ENCODE peak calls at places on chromosomes 6 and 20, in six cellular contexts. One of them, this sample, is unnamed.

GRCh38 chr6:147642458-147642857 is 134.0 kb downstream of the SAMD5 start:
- DNase-seq in prostate gland: no peak
- DNase-seq in GM23338: no peak
- DNase-seq in breast epithelium: no peak
- DNase-seq in GM12878: no peak
- DNase-seq in sigmoid colon: no peak
- DNase-seq in this sample: no peak

GRCh38 chr20:13788167-13788834 is 3.5 kb downstream of the NDUFAF5 start:
- DNase-seq in prostate gland: peak; percentile 12
- DNase-seq in breast epithelium: no peak
- DNase-seq in GM12878: peak; percentile 21
- DNase-seq in GM23338: peak; percentile 77
- DNase-seq in sigmoid colon: no peak
- DNase-seq in this sample: no peak

GRCh38 chr6:116127771-116128493 is 2.0 kb upstream of the COL10A1 start:
- DNase-seq in breast epithelium: no peak
- DNase-seq in prostate gland: no peak
- DNase-seq in sigmoid colon: no peak
- DNase-seq in GM23338: no peak
- DNase-seq in GM12878: no peak
- DNase-seq in this sample: no peak

GRCh38 chr6:90159452-90159851 is 137.2 kb downstream of the BACH2 start:
- DNase-seq in GM12878: no peak
- DNase-seq in GM23338: no peak
- DNase-seq in prostate gland: no peak
- DNase-seq in sigmoid colon: no peak
- DNase-seq in breast epithelium: no peak
- DNase-seq in this sample: no peak

GRCh38 chr6:120077489-120077888 is 727.9 kb upstream of the MAN1A1 start:
- DNase-seq in sigmoid colon: no peak
- DNase-seq in breast epithelium: no peak
- DNase-seq in prostate gland: no peak
- DNase-seq in GM23338: peak; percentile 68
- DNase-seq in GM12878: no peak
- DNase-seq in this sample: no peak

GRCh38 chr6:44225579-44226325 is 2.4 kb downstream of the SLC29A1 start:
- DNase-seq in breast epithelium: no peak
- DNase-seq in sigmoid colon: no peak
- DNase-seq in prostate gland: no peak
- DNase-seq in GM23338: no peak
- DNase-seq in GM12878: no peak
- DNase-seq in this sample: no peak

GRCh38 chr6:166618866-166619761 is 7.9 kb downstream of the RPS6KA2 start:
- DNase-seq in sigmoid colon: no peak
- DNase-seq in GM23338: no peak
- DNase-seq in GM12878: no peak
- DNase-seq in breast epithelium: no peak
- DNase-seq in prostate gland: no peak
- DNase-seq in this sample: no peak

GRCh38 chr6:71190809-71191208 is 97.8 kb upstream of the OGFRL1 start:
- DNase-seq in breast epithelium: no peak
- DNase-seq in GM23338: peak; percentile 51
- DNase-seq in sigmoid colon: no peak
- DNase-seq in GM12878: no peak
- DNase-seq in prostate gland: no peak
- DNase-seq in this sample: no peak

GRCh38 chr6:159312204-159312603 is 143.0 kb downstream of the FNDC1 start:
- DNase-seq in GM23338: no peak
- DNase-seq in breast epithelium: no peak
- DNase-seq in sigmoid colon: no peak
- DNase-seq in GM12878: no peak
- DNase-seq in prostate gland: no peak
- DNase-seq in this sample: no peak

GRCh38 chr6:17885079-17885478 is 102.4 kb downstream of the KIF13A start:
- DNase-seq in GM23338: no peak
- DNase-seq in breast epithelium: no peak
- DNase-seq in sigmoid colon: no peak
- DNase-seq in GM12878: no peak
- DNase-seq in prostate gland: no peak
- DNase-seq in this sample: no peak

GRCh38 chr20:22430154-22430745 is 154.1 kb downstream of the FOXA2 start:
- DNase-seq in breast epithelium: no peak
- DNase-seq in GM23338: peak; percentile 82
- DNase-seq in sigmoid colon: no peak
- DNase-seq in prostate gland: no peak
- DNase-seq in GM12878: no peak
- DNase-seq in this sample: no peak

GRCh38 chr6:15017251-15017650 is 228.6 kb upstream of the JARID2 start:
- DNase-seq in GM12878: no peak
- DNase-seq in prostate gland: no peak
- DNase-seq in breast epithelium: no peak
- DNase-seq in GM23338: peak; percentile 93
- DNase-seq in sigmoid colon: no peak
- DNase-seq in this sample: no peak

GRCh38 chr6:10730254-10730653 is 7.4 kb downstream of the TMEM14C start:
- DNase-seq in GM12878: no peak
- DNase-seq in GM23338: no peak
- DNase-seq in breast epithelium: no peak
- DNase-seq in sigmoid colon: no peak
- DNase-seq in prostate gland: no peak
- DNase-seq in this sample: no peak

GRCh38 chr6:33426590-33427563 is 7.0 kb downstream of the SYNGAP1 start:
- DNase-seq in sigmoid colon: no peak
- DNase-seq in GM12878: no peak
- DNase-seq in GM23338: peak; percentile 71
- DNase-seq in breast epithelium: no peak
- DNase-seq in prostate gland: no peak
- DNase-seq in this sample: no peak

GRCh38 chr20:651713-652610 is 1.0 kb downstream of the SRXN1 start:
- DNase-seq in GM12878: no peak
- DNase-seq in breast epithelium: no peak
- DNase-seq in sigmoid colon: no peak
- DNase-seq in prostate gland: no peak
- DNase-seq in GM23338: no peak
- DNase-seq in this sample: no peak

GRCh38 chr6:134288538-134289203 is 29.2 kb downstream of the SGK1 start:
- DNase-seq in prostate gland: no peak
- DNase-seq in breast epithelium: no peak
- DNase-seq in GM12878: no peak
- DNase-seq in sigmoid colon: no peak
- DNase-seq in GM23338: no peak
- DNase-seq in this sample: no peak

GRCh38 chr20:41138527-41139226 is 1.3 kb downstream of the PLCG1 start:
- DNase-seq in sigmoid colon: no peak
- DNase-seq in breast epithelium: no peak
- DNase-seq in prostate gland: no peak
- DNase-seq in GM23338: peak; percentile 37
- DNase-seq in GM12878: no peak
- DNase-seq in this sample: no peak

GRCh38 chr6:112839525-112839961 is 492.4 kb downstream of the RFPL4B start:
- DNase-seq in GM23338: no peak
- DNase-seq in breast epithelium: no peak
- DNase-seq in prostate gland: no peak
- DNase-seq in sigmoid colon: no peak
- DNase-seq in GM12878: no peak
- DNase-seq in this sample: no peak

GRCh38 chr6:142444800-142445405 is 143.1 kb downstream of the ADGRG6 start:
- DNase-seq in prostate gland: no peak
- DNase-seq in sigmoid colon: no peak
- DNase-seq in breast epithelium: no peak
- DNase-seq in GM23338: no peak
- DNase-seq in GM12878: no peak
- DNase-seq in this sample: no peak

GRCh38 chr6:45574885-45575284 is 197.2 kb upstream of the SUPT3H start:
- DNase-seq in GM23338: no peak
- DNase-seq in breast epithelium: no peak
- DNase-seq in prostate gland: no peak
- DNase-seq in GM12878: no peak
- DNase-seq in sigmoid colon: no peak
- DNase-seq in this sample: no peak

GRCh38 chr6:133609404-133610270 is 279.3 kb upstream of the TCF21 start:
- DNase-seq in GM12878: no peak
- DNase-seq in GM23338: no peak
- DNase-seq in breast epithelium: no peak
- DNase-seq in sigmoid colon: no peak
- DNase-seq in prostate gland: no peak
- DNase-seq in this sample: no peak

DNA sequence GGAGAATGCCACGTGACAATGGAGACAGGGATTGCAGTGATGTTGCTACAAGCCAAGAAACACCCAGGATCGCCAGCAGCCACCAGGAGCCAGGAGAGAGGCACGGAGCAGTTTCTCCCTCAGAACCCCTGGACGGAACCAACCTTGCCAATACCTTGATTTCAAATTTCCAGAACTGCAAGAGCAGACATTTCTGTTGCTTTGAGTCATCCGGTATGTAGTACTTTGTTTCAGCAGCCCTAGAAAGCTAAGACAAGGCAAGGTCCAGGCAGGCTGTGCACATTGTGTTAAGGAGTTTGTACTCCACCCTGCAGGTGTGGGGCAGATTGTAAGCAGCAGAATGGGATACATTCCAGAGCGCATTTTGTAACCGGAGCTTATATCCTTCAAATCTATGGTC is 48.3 kb downstream of the TRERF1 start:
- DNase-seq in GM23338: no peak
- DNase-seq in breast epithelium: no peak
- DNase-seq in sigmoid colon: no peak
- DNase-seq in GM12878: no peak
- DNase-seq in prostate gland: no peak
- DNase-seq in this sample: no peak
- TF ChIP-seq POLR2AphosphoS5 in GM23338: no peak
- TF ChIP-seq POLR2AphosphoS5 in breast epithelium: no peak
- TF ChIP-seq POLR2AphosphoS5 in sigmoid colon: no peak
- TF ChIP-seq POLR2AphosphoS5 in GM12878: no peak
- TF ChIP-seq POLR2AphosphoS5 in prostate gland: no peak
- TF ChIP-seq POLR2AphosphoS5 in this sample: no peak

GRCh38 chr20:58519940-58520712 is 4.9 kb upstream of the APCDD1L start:
- DNase-seq in GM23338: no peak
- DNase-seq in prostate gland: no peak
- DNase-seq in GM12878: no peak
- DNase-seq in breast epithelium: no peak
- DNase-seq in sigmoid colon: peak; percentile 14
- DNase-seq in this sample: no peak

GRCh38 chr20:58523916-58524315 is 8.7 kb upstream of the APCDD1L start:
- DNase-seq in GM23338: no peak
- DNase-seq in breast epithelium: no peak
- DNase-seq in sigmoid colon: peak; percentile 38
- DNase-seq in prostate gland: no peak
- DNase-seq in GM12878: no peak
- DNase-seq in this sample: no peak

GRCh38 chr20:58521763-58522162 is 6.6 kb upstream of the APCDD1L start:
- DNase-seq in prostate gland: no peak
- DNase-seq in GM23338: no peak
- DNase-seq in breast epithelium: no peak
- DNase-seq in GM12878: no peak
- DNase-seq in sigmoid colon: peak; percentile 30
- DNase-seq in this sample: no peak

GRCh38 chr20:58524814-58525213 is 9.6 kb upstream of the APCDD1L start:
- DNase-seq in sigmoid colon: peak; percentile 34
- DNase-seq in breast epithelium: no peak
- DNase-seq in prostate gland: no peak
- DNase-seq in GM12878: no peak
- DNase-seq in GM23338: no peak
- DNase-seq in this sample: no peak

DNA sequence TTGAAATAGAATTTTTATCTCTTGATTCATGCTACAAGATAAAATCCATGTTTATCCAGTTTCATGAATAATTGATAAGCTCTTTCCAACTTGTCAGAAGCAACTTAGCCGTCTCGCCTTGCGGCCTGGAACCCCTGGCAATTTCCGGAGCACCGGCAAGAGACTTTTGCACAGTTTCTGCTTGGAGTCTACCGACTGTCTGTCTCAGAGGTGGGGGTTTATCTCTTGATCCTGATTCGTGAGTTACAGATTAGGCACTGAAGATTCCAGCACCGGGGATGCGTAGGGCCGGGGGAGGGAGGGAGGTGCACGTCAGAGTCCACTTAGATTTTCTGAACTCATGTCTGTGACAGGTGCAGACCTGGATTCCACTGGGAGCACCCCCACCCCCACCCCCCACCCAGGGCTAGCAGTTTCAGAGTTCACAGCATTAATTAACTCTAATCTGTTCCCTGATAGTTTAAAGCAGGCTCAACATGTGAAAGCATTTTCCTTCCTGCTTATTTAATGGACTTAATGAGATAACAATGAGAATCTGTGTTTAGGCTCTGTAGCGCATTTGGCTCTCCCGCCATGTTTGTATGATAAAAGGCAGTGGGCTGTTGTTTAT is 8.0 kb upstream of the APCDD1L start:
- DNase-seq in GM23338: no peak
- DNase-seq in breast epithelium: no peak
- DNase-seq in prostate gland: no peak
- DNase-seq in GM12878: no peak
- DNase-seq in sigmoid colon: no peak
- DNase-seq in this sample: no peak
- H3K4me3 ChIP-seq in GM23338: no peak overlapping the region
- H3K4me3 ChIP-seq in breast epithelium: no peak overlapping the region
- H3K4me3 ChIP-seq in prostate gland: no peak overlapping the region
- H3K4me3 ChIP-seq in GM12878: no peak overlapping the region
- H3K4me3 ChIP-seq in sigmoid colon: no peak overlapping the region
- H3K4me3 ChIP-seq in this sample: no peak overlapping the region

GRCh38 chr6:7311171-7311570 is 1.8 kb downstream of the SSR1 start:
- DNase-seq in GM23338: no peak
- DNase-seq in sigmoid colon: no peak
- DNase-seq in GM12878: no peak
- DNase-seq in prostate gland: no peak
- DNase-seq in breast epithelium: no peak
- DNase-seq in this sample: no peak
- H3K4me1 ChIP-seq in GM23338: peaks cover 16% of the 10 kb centered on the region
- H3K4me1 ChIP-seq in sigmoid colon: peaks cover 15% of the 10 kb centered on the region
- H3K4me1 ChIP-seq in GM12878: peaks cover 16% of the 10 kb centered on the region
- H3K4me1 ChIP-seq in prostate gland: no peaks in the 10 kb centered on the region
- H3K4me1 ChIP-seq in breast epithelium: no peaks in the 10 kb centered on the region
- H3K4me1 ChIP-seq in this sample: peaks cover 50% of the 10 kb centered on the region

DNA sequence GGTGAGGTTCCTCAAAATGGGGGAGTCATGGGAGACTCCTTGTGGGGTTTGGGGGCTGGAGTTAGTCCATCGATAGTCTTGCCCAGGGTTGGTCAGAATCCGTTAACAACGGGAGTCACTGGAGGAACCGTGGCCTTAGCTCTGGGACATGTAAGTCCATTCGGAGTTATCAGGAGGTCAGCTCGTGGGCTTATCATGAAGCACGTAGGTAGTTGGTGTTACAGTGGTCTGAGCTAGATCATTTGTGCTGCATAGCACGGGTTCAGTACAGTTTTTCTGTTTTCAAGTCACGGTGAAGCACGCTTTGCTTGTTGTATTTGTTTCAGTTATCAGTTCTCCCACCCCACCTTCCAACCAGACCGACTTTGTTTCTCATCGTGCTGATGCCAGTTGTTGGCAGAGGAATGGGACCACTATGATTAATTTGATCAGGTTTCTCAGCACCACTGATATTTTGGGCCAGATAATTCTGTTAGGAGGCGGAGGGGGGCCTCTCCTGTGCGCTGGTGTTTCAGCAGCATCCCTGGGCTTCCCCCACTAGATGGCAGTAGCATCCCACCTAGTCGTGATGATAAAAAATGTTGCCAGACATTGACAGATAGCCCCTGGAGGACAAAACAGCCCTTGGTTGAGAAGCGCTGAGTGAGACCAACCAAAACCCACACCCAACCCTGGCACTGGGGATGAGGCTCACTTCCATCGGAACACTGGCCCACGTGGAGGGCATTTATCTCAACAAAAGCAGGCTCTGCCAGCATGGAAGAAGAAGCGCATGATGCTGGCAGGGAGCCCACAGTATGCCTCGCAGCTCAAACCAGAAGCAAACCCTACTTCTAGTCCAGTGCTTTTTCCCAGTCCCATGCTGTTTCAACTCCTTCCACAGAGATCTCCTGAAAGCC is 2.2 kb upstream of the APMAP start:
- DNase-seq in GM12878: peak; percentile 45
- DNase-seq in GM23338: peak; percentile 89
- DNase-seq in breast epithelium: peak; percentile 78
- DNase-seq in sigmoid colon: peak; percentile 95
- DNase-seq in prostate gland: peak; percentile 77
- DNase-seq in this sample: peak; percentile 89
- TF ChIP-seq POLR2AphosphoS5 in GM12878: no peak
- TF ChIP-seq POLR2AphosphoS5 in GM23338: no peak
- TF ChIP-seq POLR2AphosphoS5 in breast epithelium: peak; percentile 71
- TF ChIP-seq POLR2AphosphoS5 in sigmoid colon: peak; percentile 77
- TF ChIP-seq POLR2AphosphoS5 in prostate gland: peak; percentile 76
- TF ChIP-seq POLR2AphosphoS5 in this sample: no peak